ENCODE peak calls at places on chromosomes 12 and 14, in ten cellular contexts. X is PC-9, G is GM06990, Q is A549, I is mammary epithelial cell, B is thyroid gland, O is uterus, Y is AG10803, W is A673, P is BE2C. N is an unnamed sample.

GRCh38 chr14:42023452-42023851 is 416.8 kb downstream of the LRFN5 start:
- DNase-seq in Q (no peak), O (no peak), I (no peak), P (no peak), X (no peak), W (no peak), B (no peak), G (no peak), Y (no peak), N (peak; percentile 1)

GRCh38 chr12:120262852-120263724 is 2.4 kb downstream of the PXN start:
- DNase-seq in Y (peak; percentile 43), G (no peak), I (no peak), W (no peak), X (no peak), B (peak; percentile 62), P (no peak), Q (no peak), O (no peak), N (no peak)

GRCh38 chr12:47280543-47281330 is 201.0 kb upstream of the AMIGO2 start:
- DNase-seq in O (no peak), G (no peak), Q (no peak), P (no peak), I (peak; percentile 19), W (no peak), B (no peak), Y (no peak), X (no peak), N (no peak)

GRCh38 chr14:101442451-101442850 is 118.8 kb upstream of the DIO3 start:
- DNase-seq in I (no peak), O (no peak), W (no peak), Y (no peak), B (no peak), Q (no peak), P (no peak), X (no peak), G (peak; percentile 21), N (no peak)

GRCh38 chr14:67516679-67517078 is 16.4 kb upstream of the PLEKHH1 start:
- DNase-seq in Y (no peak), P (no peak), W (no peak), B (no peak), X (no peak), O (no peak), I (no peak), G (no peak), Q (no peak), N (no peak)

GRCh38 chr12:28021704-28022103 is 49.2 kb upstream of the PTHLH start:
- DNase-seq in I (peak; percentile 89), O (no peak), G (no peak), P (no peak), X (peak; percentile 81), W (no peak), Q (peak; percentile 91), B (no peak), Y (no peak), N (no peak)

GRCh38 chr12:46893429-46893828 is 67.6 kb upstream of the SLC38A4 start:
- DNase-seq in I (no peak), W (no peak), G (no peak), B (no peak), Q (no peak), Y (no peak), P (no peak), X (no peak), O (no peak), N (no peak)

GRCh38 chr12:1064317-1064716 is 73.3 kb downstream of the ERC1 start:
- DNase-seq in P (no peak), B (no peak), W (no peak), G (no peak), Y (no peak), O (no peak), X (no peak), I (no peak), Q (no peak), N (no peak)

GRCh38 chr14:38135096-38135495 is 72.6 kb upstream of the SSTR1 start:
- DNase-seq in I (no peak), W (no peak), X (no peak), Q (no peak), O (no peak), P (no peak), B (no peak), G (no peak), Y (no peak), N (no peak)

GRCh38 chr12:20486233-20486632 is 117.9 kb downstream of the PDE3A start:
- DNase-seq in P (no peak), B (no peak), I (no peak), Y (peak; percentile 34), X (no peak), Q (peak; percentile 73), W (peak; percentile 34), O (no peak), G (no peak), N (peak; percentile 70)

GRCh38 chr12:20490213-20490612 is 121.9 kb downstream of the PDE3A start:
- DNase-seq in Q (peak; percentile 53), X (no peak), P (no peak), Y (peak; percentile 80), B (no peak), O (no peak), G (no peak), W (no peak), I (no peak), N (peak; percentile 67)

GRCh38 chr12:20489645-20490044 is 121.3 kb downstream of the PDE3A start:
- DNase-seq in Y (peak; percentile 36), W (no peak), Q (peak; percentile 91), B (no peak), P (no peak), X (no peak), I (no peak), O (no peak), G (no peak), N (peak; percentile 36)

GRCh38 chr12:20483776-20484175 is 115.4 kb downstream of the PDE3A start:
- DNase-seq in Y (no peak), P (no peak), Q (no peak), O (no peak), W (no peak), X (no peak), B (no peak), G (no peak), I (no peak), N (peak; percentile 70)

GRCh38 chr12:20487519-20487918 is 119.2 kb downstream of the PDE3A start:
- DNase-seq in Y (peak; percentile 74), P (no peak), I (no peak), W (no peak), X (no peak), O (no peak), B (no peak), Q (no peak), G (no peak), N (no peak)
- H3K4me3 ChIP-seq in Y (no peak overlapping the region), P (no peak overlapping the region), I (no peak overlapping the region), W (no peak overlapping the region), X (no peak overlapping the region), O (no peak overlapping the region), B (no peak overlapping the region), Q (no peak overlapping the region), G (no peak overlapping the region), N (no peak overlapping the region)

DNA sequence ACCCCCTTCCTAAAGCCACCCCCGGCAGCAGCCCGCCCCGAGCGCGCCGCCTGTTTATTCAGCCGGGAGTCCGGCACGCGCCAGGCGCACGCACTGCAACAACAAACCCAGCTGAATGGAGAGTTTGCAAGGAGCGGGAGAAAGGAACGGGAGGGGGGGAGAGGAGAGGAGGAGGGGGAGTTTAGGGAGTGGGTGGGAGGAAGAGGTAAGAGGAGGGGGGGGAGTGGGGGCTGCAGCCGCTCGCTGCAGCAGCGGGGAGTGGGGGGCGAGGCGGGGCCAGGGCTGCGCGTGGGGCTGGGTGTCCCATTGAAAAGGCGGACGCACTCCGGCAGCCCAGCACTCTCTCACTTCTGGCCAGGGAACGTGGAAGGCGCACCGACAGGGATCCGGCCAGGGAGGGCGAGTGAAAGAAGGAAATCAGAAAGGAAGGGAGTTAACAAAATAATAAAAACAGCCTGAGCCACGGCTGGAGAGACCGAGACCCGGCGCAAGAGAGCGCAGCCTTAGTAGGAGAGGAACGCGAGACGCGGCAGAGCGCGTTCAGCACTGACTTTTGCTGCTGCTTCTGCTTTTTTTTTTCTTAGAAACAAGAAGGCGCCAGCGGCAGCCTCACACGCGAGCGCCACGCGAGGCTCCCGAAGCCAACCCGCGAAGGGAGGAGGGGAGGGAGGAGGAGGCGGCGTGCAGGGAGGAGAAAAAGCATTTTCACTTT is at the start of gene ASCL1:
- DNase-seq in P (peak; percentile 95), G (peak; percentile 73), B (no peak), X (no peak), O (no peak), I (peak; percentile 33), Y (peak; percentile 30), Q (peak; percentile 48), W (peak; percentile 18), N (peak; percentile 34)
- TF ChIP-seq CTCF in P (no peak), G (no peak), B (no peak), X (no peak), O (no peak), I (no peak), Y (no peak), Q (no peak), W (no peak), N (no peak)

GRCh38 chr12:41656454-41656853 is 468.3 kb downstream of the PDZRN4 start:
- DNase-seq in P (no peak), B (no peak), O (no peak), G (no peak), Y (no peak), W (no peak), I (no peak), X (no peak), Q (no peak), N (no peak)

GRCh38 chr12:41653386-41654110 is 465.4 kb downstream of the PDZRN4 start:
- DNase-seq in O (no peak), I (no peak), B (no peak), Y (no peak), Q (no peak), P (no peak), G (no peak), W (no peak), X (no peak), N (no peak)
- H3K4me3 ChIP-seq in O (no peak overlapping the region), I (no peak overlapping the region), B (no peak overlapping the region), Y (no peak overlapping the region), Q (no peak overlapping the region), P (no peak overlapping the region), G (no peak overlapping the region), W (no peak overlapping the region), X (no peak overlapping the region), N (no peak overlapping the region)

GRCh38 chr12:116006141-116006540 is 271.4 kb downstream of the MED13L start:
- DNase-seq in G (no peak), W (no peak), Q (no peak), O (no peak), Y (no peak), X (no peak), B (no peak), I (no peak), P (no peak), N (no peak)

GRCh38 chr12:116011217-116011616 is 266.3 kb downstream of the MED13L start:
- DNase-seq in B (no peak), O (no peak), Q (no peak), P (no peak), I (no peak), X (no peak), W (no peak), Y (no peak), G (no peak), N (no peak)

GRCh38 chr12:116012757-116013156 is 264.7 kb downstream of the MED13L start:
- DNase-seq in X (no peak), Y (no peak), O (no peak), I (no peak), P (no peak), B (no peak), G (no peak), Q (no peak), W (peak; percentile 77), N (no peak)

GRCh38 chr12:116010467-116010866 is 267.0 kb downstream of the MED13L start:
- DNase-seq in P (no peak), Y (no peak), O (no peak), X (no peak), I (no peak), Q (no peak), G (no peak), B (no peak), W (no peak), N (no peak)

GRCh38 chr12:116009805-116010204 is 267.7 kb downstream of the MED13L start:
- DNase-seq in W (peak; percentile 37), G (no peak), Q (peak; percentile 34), X (no peak), I (no peak), B (no peak), Y (no peak), O (no peak), P (no peak), N (no peak)
- TF ChIP-seq CTCF in W (peak; percentile 53), G (peak; percentile 9), Q (no peak), X (peak; percentile 45), I (peak; percentile 7), B (no peak), Y (peak; percentile 31), O (no peak), P (peak; percentile 52), N (peak; percentile 54)